ENCODE peak calls at places on chromosomes 3 and 15, in six cellular contexts. Z is endodermal cell, T is fibroblast of mammary gland, P is pancreas, Q is germinal center, U is fibroblast of lung. I is an unnamed sample.

GRCh38 chr3:124520970-124521369 is 209.3 kb upstream of the UMPS start:
- DNase-seq in Z (no peak), T (no peak), P (no peak), Q (no peak), U (peak; percentile 11), I (no peak)

GRCh38 chr15:59327942-59328341 is 44.7 kb downstream of the MYO1E start:
- DNase-seq in Z (no peak), T (no peak), P (no peak), Q (peak; percentile 46), U (no peak), I (no peak)

GRCh38 chr3:50605901-50606326 is 5.7 kb downstream of the CISH start:
- DNase-seq in Z (no peak), T (no peak), P (no peak), Q (no peak), U (no peak), I (no peak)

GRCh38 chr15:38536201-38536676 is 28.4 kb downstream of the RASGRP1 start:
- DNase-seq in Z (no peak), T (peak; percentile 92), P (peak; percentile 22), Q (no peak), U (peak; percentile 96), I (no peak)

GRCh38 chr3:100992086-100993033 is 861 bp downstream of the ABI3BP start:
- DNase-seq in Z (no peak), T (peak; percentile 77), P (no peak), Q (no peak), U (no peak), I (no peak)

GRCh38 chr3:20023663-20024417 is 11.8 kb upstream of the PP2D1 start:
- DNase-seq in Z (no peak), T (no peak), P (no peak), Q (no peak), U (no peak), I (peak; percentile 31)

GRCh38 chr15:97482521-97482920 is 478.0 kb upstream of the ARRDC4 start:
- DNase-seq in Z (peak; percentile 77), T (no peak), P (no peak), Q (no peak), U (no peak), I (no peak)

GRCh38 chr3:172034786-172035685 is 4.3 kb upstream of the FNDC3B start:
- DNase-seq in Z (peak; percentile 71), T (no peak), P (no peak), Q (peak; percentile 14), U (no peak), I (no peak)

GRCh38 chr15:96325579-96326331 is 4.7 kb upstream of the NR2F2 start:
- DNase-seq in Z (peak; percentile 52), T (peak; percentile 57), P (no peak), Q (no peak), U (peak; percentile 81), I (no peak)

GRCh38 chr15:61715082-61715481 is 345.2 kb downstream of the VPS13C start:
- DNase-seq in Z (no peak), T (peak; percentile 48), P (peak; percentile 14), Q (no peak), U (peak; percentile 26), I (no peak)

GRCh38 chr3:94162700-94163099 is 99.8 kb downstream of the NSUN3 start:
- DNase-seq in Z (peak; percentile 57), T (peak; percentile 74), P (no peak), Q (no peak), U (peak; percentile 81), I (peak; percentile 71)

GRCh38 chr15:65634381-65634780 is 12.6 kb downstream of the SLC24A1 start:
- DNase-seq in Z (no peak), T (peak; percentile 72), P (no peak), Q (no peak), U (no peak), I (no peak)